ENCODE peak calls at places on chromosomes 6 and 20, in five cellular contexts. W is astrocyte of the cerebellum; H is stimulated activated CD4-positive, alpha-beta T cell treated with anti-CD3 and anti-CD28 coated beads, Interleukin-15, amount 100 ng/mL, for 24 hours; R is brain microvascular endothelial cell; Q is aorta. F is an unnamed sample.

GRCh38 chr20:34397096-34397495 is 34.0 kb downstream of the ITCH start:
- DNase-seq in W (no peak), H (no peak), R (no peak), Q (no peak), F (no peak)

GRCh38 chr20:9146649-9147048 is 77.8 kb downstream of the PLCB4 start:
- DNase-seq in W (no peak), H (no peak), R (no peak), Q (no peak), F (no peak)

GRCh38 chr20:32534661-32535240 is 50.4 kb downstream of the NOL4L start:
- DNase-seq in W (no peak), H (peak), R (no peak), Q (no peak), F (no peak)

GRCh38 chr20:34213213-34213612 is 28.0 kb upstream of the ASIP start:
- DNase-seq in W (no peak), H (no peak), R (no peak), Q (no peak), F (no peak)

GRCh38 chr6:56076033-56076432 is 171.3 kb downstream of the COL21A1 start:
- DNase-seq in W (no peak), H (no peak), R (no peak), Q (no peak), F (no peak)

GRCh38 chr6:148884461-148884860 is 137.6 kb downstream of the UST start:
- DNase-seq in W (no peak), H (no peak), R (no peak), Q (no peak), F (no peak)

GRCh38 chr6:83138118-83138722 is 54.8 kb downstream of the PGM3 start:
- DNase-seq in W (no peak), H (no peak), R (no peak), Q (no peak), F (no peak)

GRCh38 chr6:36120539-36120938 is 9.8 kb upstream of the MAPK13 start:
- DNase-seq in W (no peak), H (peak), R (no peak), Q (no peak), F (no peak)

GRCh38 chr6:2235782-2236495 is 9.5 kb downstream of the GMDS start:
- DNase-seq in W (no peak), H (no peak), R (no peak), Q (no peak), F (no peak)

GRCh38 chr20:20096421-20096820 is 44.1 kb downstream of the CFAP61 start:
- DNase-seq in W (no peak), H (no peak), R (no peak), Q (no peak), F (no peak)

GRCh38 chr6:49333345-49334120 is 129.5 kb downstream of the MMUT start:
- DNase-seq in W (no peak), H (no peak), R (no peak), Q (no peak), F (no peak)

GRCh38 chr20:4104045-4104444 is 88.7 kb upstream of the RNF24 start:
- DNase-seq in W (no peak), H (no peak), R (no peak), Q (no peak), F (no peak)

GRCh38 chr6:144379356-144379755 is 94.2 kb downstream of the UTRN start:
- DNase-seq in W (no peak), H (no peak), R (peak), Q (no peak), F (no peak)

GRCh38 chr6:108752733-108753392 is 95.4 kb upstream of the ARMC2 start:
- DNase-seq in W (no peak), H (no peak), R (no peak), Q (no peak), F (no peak)

GRCh38 chr6:83514877-83515466 is 2.6 kb downstream of the PRSS35 start:
- DNase-seq in W (peak), H (peak), R (peak), Q (no peak), F (no peak)

GRCh38 chr6:101391772-101392560 is 1.5 kb upstream of the GRIK2 start:
- DNase-seq in W (no peak), H (no peak), R (no peak), Q (no peak), F (no peak)

GRCh38 chr6:37168809-37169457 is 1.0 kb upstream of the PIM1 start:
- DNase-seq in W (no peak), H (peak), R (no peak), Q (no peak), F (no peak)

GRCh38 chr6:10759312-10759839 is 11.8 kb downstream of the TMEM14B start:
- DNase-seq in W (peak), H (no peak), R (peak), Q (no peak), F (peak)

GRCh38 chr6:30329331-30329730 is 2.6 kb downstream of the TRIM39 start:
- DNase-seq in W (no peak), H (no peak), R (no peak), Q (no peak), F (no peak)

GRCh38 chr6:26432622-26433021 is 7.7 kb upstream of the BTN3A3 start:
- DNase-seq in W (peak), H (no peak), R (peak), Q (no peak), F (no peak)

GRCh38 chr6:37489697-37490336 is 9.9 kb downstream of the CCDC167 start:
- DNase-seq in W (no peak), H (peak), R (peak), Q (no peak), F (no peak)

GRCh38 chr6:150745896-150746295 is 119.6 kb upstream of the MTHFD1L start:
- DNase-seq in W (no peak), H (no peak), R (no peak), Q (no peak), F (no peak)